ENCODE peak calls at places on chromosome 12, in ten cellular contexts. B is RWPE1; C is glutamatergic neuron; Z is left ventricle myocardium inferior; F is psoas muscle; W is HTR-8/SVneo; Q is EL; O is stimulated activated CD4-positive, alpha-beta T cell treated with anti-CD3 and anti-CD28 coated beads, Interleukin-4, amount 100 ng/mL, for 1 hour; X is T-cell; J is Karpas-422. L is an unnamed sample.

GRCh38 chr12:115398311-115398781 is 714.4 kb upstream of the TBX3 start:
- DNase-seq in B (no peak), C (no peak), Z (no peak), F (no peak), W (peak; percentile 35), Q (peak; percentile 6), O (no peak), X (no peak), J (no peak), L (no peak)

GRCh38 chr12:6827982-6828670 is at the start of gene P3H3:
- DNase-seq in B (no peak), C (peak; percentile 65), Z (peak; percentile 45), F (no peak), W (peak; percentile 72), Q (peak; percentile 74), O (peak; percentile 32), X (no peak), J (no peak), L (no peak)

GRCh38 chr12:124852329-124852831 is 11.3 kb downstream of the SCARB1 start:
- DNase-seq in B (no peak), C (no peak), Z (peak; percentile 54), F (peak; percentile 85), W (no peak), Q (peak; percentile 45), O (no peak), X (no peak), J (no peak), L (no peak)

GRCh38 chr12:94272280-94272679 is 123.9 kb downstream of the PLXNC1 start:
- DNase-seq in B (no peak), C (no peak), Z (no peak), F (no peak), W (no peak), Q (no peak), O (no peak), X (no peak), J (no peak), L (no peak)

GRCh38 chr12:6620137-6620884 is 13.1 kb upstream of the CHD4 start:
- DNase-seq in B (no peak), C (peak; percentile 91), Z (no peak), F (peak; percentile 64), W (no peak), Q (no peak), O (peak; percentile 66), X (no peak), J (no peak), L (no peak)

GRCh38 chr12:28708918-28709371 is 440.1 kb upstream of the FAR2 start:
- DNase-seq in B (no peak), C (no peak), Z (no peak), F (no peak), W (no peak), Q (peak; percentile 58), O (no peak), X (no peak), J (no peak), L (no peak)

GRCh38 chr12:121503395-121503794 is 77.4 kb downstream of the KDM2B start:
- DNase-seq in B (no peak), C (no peak), Z (no peak), F (no peak), W (no peak), Q (no peak), O (no peak), X (no peak), J (no peak), L (no peak)

GRCh38 chr12:32494676-32495075 is 95.3 kb downstream of the FGD4 start:
- DNase-seq in B (no peak), C (no peak), Z (no peak), F (no peak), W (no peak), Q (no peak), O (no peak), X (no peak), J (no peak), L (no peak)

GRCh38 chr12:19248929-19249602 is 119.5 kb downstream of the PLEKHA5 start:
- DNase-seq in B (no peak), C (no peak), Z (no peak), F (no peak), W (no peak), Q (peak; percentile 26), O (no peak), X (no peak), J (no peak), L (no peak)

GRCh38 chr12:107145397-107145796 is 52.0 kb upstream of the CRY1 start:
- DNase-seq in B (peak; percentile 36), C (no peak), Z (no peak), F (no peak), W (peak; percentile 35), Q (peak; percentile 60), O (no peak), X (no peak), J (no peak), L (no peak)

GRCh38 chr12:48943221-48943620 is 14.1 kb downstream of the ARF3 start:
- DNase-seq in B (no peak), C (no peak), Z (no peak), F (no peak), W (no peak), Q (no peak), O (no peak), X (no peak), J (no peak), L (no peak)

GRCh38 chr12:24507827-24508226 is 441.1 kb downstream of the BCAT1 start:
- DNase-seq in B (no peak), C (no peak), Z (no peak), F (no peak), W (no peak), Q (no peak), O (no peak), X (no peak), J (no peak), L (no peak)